ENCODE peak calls at places on chromosome 21, in five cellular contexts. One of them, this sample, is unnamed.

GRCh38 chr21:42254631-42255030 is 35.7 kb downstream of the ABCG1 start:
- DNase-seq in activated CD4-positive, alpha-beta memory T cell treated with anti-CD3 and anti-CD28 coated beads, Interleukin-2, amount 10 ng/mL, durations not matched to agents 7 days and 5 days: no peak
- DNase-seq in left ventricle myocardium superior: no peak
- DNase-seq in HEK293T: no peak
- DNase-seq in activated CD4-positive, alpha-beta T cell treated with anti-CD3 and anti-CD28 coated beads, Interleukin-2, amount 50 U/mL, for 1 hour: no peak
- DNase-seq in this sample: no peak

GRCh38 chr21:27362249-27362648 is 395.4 kb upstream of the ADAMTS5 start:
- DNase-seq in activated CD4-positive, alpha-beta memory T cell treated with anti-CD3 and anti-CD28 coated beads, Interleukin-2, amount 10 ng/mL, durations not matched to agents 7 days and 5 days: no peak
- DNase-seq in left ventricle myocardium superior: no peak
- DNase-seq in HEK293T: no peak
- DNase-seq in activated CD4-positive, alpha-beta T cell treated with anti-CD3 and anti-CD28 coated beads, Interleukin-2, amount 50 U/mL, for 1 hour: no peak
- DNase-seq in this sample: no peak

GRCh38 chr21:41371698-41372030 is 9.8 kb downstream of the MX2 start:
- DNase-seq in activated CD4-positive, alpha-beta memory T cell treated with anti-CD3 and anti-CD28 coated beads, Interleukin-2, amount 10 ng/mL, durations not matched to agents 7 days and 5 days: no peak
- DNase-seq in left ventricle myocardium superior: no peak
- DNase-seq in HEK293T: no peak
- DNase-seq in activated CD4-positive, alpha-beta T cell treated with anti-CD3 and anti-CD28 coated beads, Interleukin-2, amount 50 U/mL, for 1 hour: no peak
- DNase-seq in this sample: no peak

GRCh38 chr21:37045139-37045538 is 27.7 kb downstream of the PIGP start:
- DNase-seq in activated CD4-positive, alpha-beta memory T cell treated with anti-CD3 and anti-CD28 coated beads, Interleukin-2, amount 10 ng/mL, durations not matched to agents 7 days and 5 days: peak
- DNase-seq in left ventricle myocardium superior: no peak
- DNase-seq in HEK293T: no peak
- DNase-seq in activated CD4-positive, alpha-beta T cell treated with anti-CD3 and anti-CD28 coated beads, Interleukin-2, amount 50 U/mL, for 1 hour: no peak
- DNase-seq in this sample: peak

GRCh38 chr21:41940431-41940830 is 13.4 kb downstream of the C2CD2 start:
- DNase-seq in activated CD4-positive, alpha-beta memory T cell treated with anti-CD3 and anti-CD28 coated beads, Interleukin-2, amount 10 ng/mL, durations not matched to agents 7 days and 5 days: no peak
- DNase-seq in left ventricle myocardium superior: peak
- DNase-seq in HEK293T: no peak
- DNase-seq in activated CD4-positive, alpha-beta T cell treated with anti-CD3 and anti-CD28 coated beads, Interleukin-2, amount 50 U/mL, for 1 hour: no peak
- DNase-seq in this sample: no peak

GRCh38 chr21:29196021-29196663 is 65.7 kb downstream of the MAP3K7CL start:
- DNase-seq in activated CD4-positive, alpha-beta memory T cell treated with anti-CD3 and anti-CD28 coated beads, Interleukin-2, amount 10 ng/mL, durations not matched to agents 7 days and 5 days: peak
- DNase-seq in left ventricle myocardium superior: no peak
- DNase-seq in HEK293T: peak
- DNase-seq in activated CD4-positive, alpha-beta T cell treated with anti-CD3 and anti-CD28 coated beads, Interleukin-2, amount 50 U/mL, for 1 hour: peak
- DNase-seq in this sample: no peak

GRCh38 chr21:16169102-16169511 is 439.3 kb downstream of the USP25 start:
- DNase-seq in activated CD4-positive, alpha-beta memory T cell treated with anti-CD3 and anti-CD28 coated beads, Interleukin-2, amount 10 ng/mL, durations not matched to agents 7 days and 5 days: no peak
- DNase-seq in left ventricle myocardium superior: no peak
- DNase-seq in HEK293T: no peak
- DNase-seq in activated CD4-positive, alpha-beta T cell treated with anti-CD3 and anti-CD28 coated beads, Interleukin-2, amount 50 U/mL, for 1 hour: no peak
- DNase-seq in this sample: no peak

GRCh38 chr21:41753001-41753725 is 13.7 kb downstream of the RIPK4 start:
- DNase-seq in activated CD4-positive, alpha-beta memory T cell treated with anti-CD3 and anti-CD28 coated beads, Interleukin-2, amount 10 ng/mL, durations not matched to agents 7 days and 5 days: no peak
- DNase-seq in left ventricle myocardium superior: no peak
- DNase-seq in HEK293T: no peak
- DNase-seq in activated CD4-positive, alpha-beta T cell treated with anti-CD3 and anti-CD28 coated beads, Interleukin-2, amount 50 U/mL, for 1 hour: no peak
- DNase-seq in this sample: no peak

GRCh38 chr21:45802956-45803612 is 159.6 kb downstream of the PCBP3 start:
- DNase-seq in activated CD4-positive, alpha-beta memory T cell treated with anti-CD3 and anti-CD28 coated beads, Interleukin-2, amount 10 ng/mL, durations not matched to agents 7 days and 5 days: no peak
- DNase-seq in left ventricle myocardium superior: no peak
- DNase-seq in HEK293T: no peak
- DNase-seq in activated CD4-positive, alpha-beta T cell treated with anti-CD3 and anti-CD28 coated beads, Interleukin-2, amount 50 U/mL, for 1 hour: no peak
- DNase-seq in this sample: no peak

GRCh38 chr21:42298237-42298636 is 17.0 kb downstream of the TFF3 start:
- DNase-seq in activated CD4-positive, alpha-beta memory T cell treated with anti-CD3 and anti-CD28 coated beads, Interleukin-2, amount 10 ng/mL, durations not matched to agents 7 days and 5 days: no peak
- DNase-seq in left ventricle myocardium superior: no peak
- DNase-seq in HEK293T: no peak
- DNase-seq in activated CD4-positive, alpha-beta T cell treated with anti-CD3 and anti-CD28 coated beads, Interleukin-2, amount 50 U/mL, for 1 hour: no peak
- DNase-seq in this sample: no peak

GRCh38 chr21:35217504-35218060 is 168.5 kb upstream of the RUNX1 start:
- DNase-seq in activated CD4-positive, alpha-beta memory T cell treated with anti-CD3 and anti-CD28 coated beads, Interleukin-2, amount 10 ng/mL, durations not matched to agents 7 days and 5 days: no peak
- DNase-seq in left ventricle myocardium superior: no peak
- DNase-seq in HEK293T: no peak
- DNase-seq in activated CD4-positive, alpha-beta T cell treated with anti-CD3 and anti-CD28 coated beads, Interleukin-2, amount 50 U/mL, for 1 hour: no peak
- DNase-seq in this sample: no peak

GRCh38 chr21:45258476-45258875 is 29.2 kb downstream of the POFUT2 start:
- DNase-seq in activated CD4-positive, alpha-beta memory T cell treated with anti-CD3 and anti-CD28 coated beads, Interleukin-2, amount 10 ng/mL, durations not matched to agents 7 days and 5 days: no peak
- DNase-seq in left ventricle myocardium superior: no peak
- DNase-seq in HEK293T: no peak
- DNase-seq in activated CD4-positive, alpha-beta T cell treated with anti-CD3 and anti-CD28 coated beads, Interleukin-2, amount 50 U/mL, for 1 hour: no peak
- DNase-seq in this sample: no peak

GRCh38 chr21:44006656-44007055 is 5.5 kb upstream of the TRAPPC10 start:
- DNase-seq in activated CD4-positive, alpha-beta memory T cell treated with anti-CD3 and anti-CD28 coated beads, Interleukin-2, amount 10 ng/mL, durations not matched to agents 7 days and 5 days: no peak
- DNase-seq in left ventricle myocardium superior: peak
- DNase-seq in HEK293T: no peak
- DNase-seq in activated CD4-positive, alpha-beta T cell treated with anti-CD3 and anti-CD28 coated beads, Interleukin-2, amount 50 U/mL, for 1 hour: no peak
- DNase-seq in this sample: no peak